ENCODE peak calls at places on chromosome 20, in six cellular contexts. P, H, Q, M, B and S are unnamed samples.

GRCh38 chr20:20225325-20225724 is 142.6 kb upstream of the INSM1 start:
- DNase-seq in P (no peak), H (no peak), Q (no peak), M (no peak), B (no peak), S (no peak)

GRCh38 chr20:16011519-16011918 is 561.7 kb downstream of the KIF16B start:
- DNase-seq in P (no peak), H (no peak), Q (no peak), M (no peak), B (no peak), S (no peak)

GRCh38 chr20:1946762-1947534 is 46.9 kb downstream of the PDYN start:
- DNase-seq in P (peak; percentile 17), H (peak; percentile 68), Q (peak; percentile 96), M (peak; percentile 82), B (peak; percentile 84), S (peak; percentile 47)

GRCh38 chr20:24989162-24989561 is 3.4 kb downstream of the APMAP start:
- DNase-seq in P (no peak), H (no peak), Q (no peak), M (no peak), B (no peak), S (no peak)

GRCh38 chr20:1296117-1296610 is 30.1 kb downstream of the SNPH start:
- DNase-seq in P (no peak), H (no peak), Q (no peak), M (no peak), B (no peak), S (no peak)

GRCh38 chr20:15143478-15143877 is 806.1 kb upstream of the FLRT3 start:
- DNase-seq in P (no peak), H (no peak), Q (no peak), M (no peak), B (no peak), S (no peak)

GRCh38 chr20:23501926-23502325 is 11.0 kb downstream of the CST8 start:
- DNase-seq in P (no peak), H (no peak), Q (no peak), M (no peak), B (no peak), S (no peak)

GRCh38 chr20:37492096-37492625 is 28.9 kb upstream of the NNAT start:
- DNase-seq in P (no peak), H (no peak), Q (no peak), M (no peak), B (no peak), S (no peak)

GRCh38 chr20:3352203-3352602 is 55.3 kb downstream of the DNAAF9 start:
- DNase-seq in P (no peak), H (no peak), Q (no peak), M (no peak), B (no peak), S (no peak)

GRCh38 chr20:44309763-44310663 is 989 bp downstream of the FITM2 start:
- DNase-seq in P (peak; percentile 58), H (peak; percentile 76), Q (no peak), M (no peak), B (no peak), S (no peak)

GRCh38 chr20:38094373-38094775 is 60.8 kb downstream of the RPRD1B start:
- DNase-seq in P (peak; percentile 85), H (peak; percentile 86), Q (no peak), M (no peak), B (no peak), S (no peak)

GRCh38 chr20:59044295-59044694 is 1.7 kb upstream of the PRELID3B start:
- DNase-seq in P (no peak), H (no peak), Q (no peak), M (no peak), B (no peak), S (no peak)

GRCh38 chr20:59048681-59049030 is 6.1 kb upstream of the PRELID3B start:
- DNase-seq in P (no peak), H (no peak), Q (no peak), M (no peak), B (no peak), S (peak; percentile 41)

GRCh38 chr20:59047938-59048680 is 5.5 kb upstream of the PRELID3B start:
- DNase-seq in P (peak; percentile 21), H (peak; percentile 67), Q (no peak), M (no peak), B (no peak), S (peak; percentile 98)

GRCh38 chr20:59044796-59045195 is 2.2 kb upstream of the PRELID3B start:
- DNase-seq in P (no peak), H (no peak), Q (no peak), M (no peak), B (no peak), S (no peak)

GRCh38 chr20:59046862-59047261 is 4.3 kb upstream of the PRELID3B start:
- DNase-seq in P (no peak), H (no peak), Q (no peak), M (no peak), B (no peak), S (no peak)
- H3K9me3 ChIP-seq in P (no peaks in the 10 kb centered on the region), H (no peaks in the 10 kb centered on the region), Q (no peaks in the 10 kb centered on the region), M (peaks cover 5% of the 10 kb centered on the region), B (no peaks in the 10 kb centered on the region), S (no peaks in the 10 kb centered on the region)

DNA sequence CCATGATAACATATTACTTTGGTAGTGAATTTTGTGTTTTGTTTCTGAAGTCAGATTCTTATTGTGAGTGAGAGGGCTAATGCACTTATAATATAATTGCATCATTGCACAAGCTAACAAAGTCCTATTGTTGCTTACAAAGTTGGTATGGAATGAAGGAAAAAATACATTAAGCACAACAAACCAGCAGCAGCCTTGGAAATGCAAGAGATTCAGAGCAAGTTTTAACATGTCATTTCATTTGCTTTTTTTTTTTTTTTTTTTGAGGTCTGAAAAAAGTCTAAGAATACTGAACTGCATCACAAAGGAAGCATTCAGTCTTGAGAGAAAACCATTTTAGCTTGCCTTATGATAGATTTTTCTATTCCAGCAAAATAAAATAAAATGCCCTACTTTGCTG is 57.6 kb downstream of the PLCB4 start:
- DNase-seq in P (no peak), H (no peak), Q (no peak), M (no peak), B (no peak), S (no peak)
- H4K91ac ChIP-seq in P (no peak overlapping the region), H (no peak overlapping the region), Q (no peak overlapping the region), M (no peak overlapping the region), B (no peak overlapping the region), S (no peak overlapping the region)

GRCh38 chr20:29750268-29750899 is 1507.1 kb upstream of the DEFB115 start:
- DNase-seq in P (no peak), H (no peak), Q (no peak), M (no peak), B (no peak), S (no peak)
- H3K9me3 ChIP-seq in P (peaks cover 6% of the 10 kb centered on the region), H (no peaks in the 10 kb centered on the region), Q (peaks cover 48% of the 10 kb centered on the region), M (no peaks in the 10 kb centered on the region), B (peaks cover 49% of the 10 kb centered on the region), S (peaks cover 20% of the 10 kb centered on the region)

DNA sequence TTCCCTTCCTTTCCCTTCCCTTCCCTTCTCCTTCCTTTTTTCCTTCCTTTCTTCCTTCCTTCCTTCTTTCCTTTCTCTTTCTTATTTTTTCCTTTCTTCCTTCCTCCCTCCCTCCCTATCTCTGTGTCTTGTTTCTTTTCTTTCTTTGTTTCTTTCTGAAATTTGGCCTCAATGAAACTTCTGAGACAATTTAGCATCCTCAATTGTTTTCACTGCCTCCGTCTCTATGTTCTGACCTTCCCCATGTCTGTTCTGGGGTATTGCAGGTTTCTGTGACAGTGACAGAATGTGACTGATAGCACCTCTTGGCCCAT is 81.7 kb upstream of the PAX1 start:
- DNase-seq in P (no peak), H (no peak), Q (no peak), M (no peak), B (no peak), S (no peak)
- H4K91ac ChIP-seq in P (no peak overlapping the region), H (no peak overlapping the region), Q (no peak overlapping the region), M (no peak overlapping the region), B (no peak overlapping the region), S (no peak overlapping the region)

GRCh38 chr20:62770916-62771315 is 25.4 kb upstream of the MRGBP start:
- DNase-seq in P (no peak), H (no peak), Q (no peak), M (no peak), B (no peak), S (no peak)

GRCh38 chr20:62771396-62772102 is 24.7 kb upstream of the MRGBP start:
- DNase-seq in P (no peak), H (no peak), Q (no peak), M (no peak), B (no peak), S (no peak)

GRCh38 chr20:62768815-62769287 is 27.4 kb upstream of the MRGBP start:
- DNase-seq in P (peak; percentile 61), H (no peak), Q (no peak), M (no peak), B (no peak), S (no peak)

GRCh38 chr20:62769346-62770071 is 26.8 kb upstream of the MRGBP start:
- DNase-seq in P (no peak), H (no peak), Q (no peak), M (no peak), B (no peak), S (no peak)

GRCh38 chr20:62770111-62770910 is 26.0 kb upstream of the MRGBP start:
- DNase-seq in P (no peak), H (no peak), Q (no peak), M (no peak), B (no peak), S (no peak)
- H3K9me3 ChIP-seq in P (no peaks in the 10 kb centered on the region), H (no peaks in the 10 kb centered on the region), Q (no peaks in the 10 kb centered on the region), M (no peaks in the 10 kb centered on the region), B (no peaks in the 10 kb centered on the region), S (peaks cover 3% of the 10 kb centered on the region)